ENCODE peak calls at places on chromosomes 11 and 22, in ten cellular contexts. One of them, this sample, is unnamed.

GRCh38 chr11:26753738-26754504 is 32.1 kb upstream of the SLC5A12 start:
- DNase-seq in GM10248: no peak
- DNase-seq in OCI-LY7: peak
- DNase-seq in astrocyte: peak
- DNase-seq in cardiac fibroblast: peak
- DNase-seq in WTC11: peak
- DNase-seq in endothelial cell: peak
- DNase-seq in colonic mucosa: peak
- DNase-seq in CD14-positive monocyte: no peak
- DNase-seq in brain microvascular endothelial cell: peak
- DNase-seq in this sample: peak

GRCh38 chr22:41833369-41834004 is 582 bp downstream of the SREBF2 start:
- DNase-seq in GM10248: peak
- DNase-seq in OCI-LY7: peak
- DNase-seq in astrocyte: no peak
- DNase-seq in cardiac fibroblast: no peak
- DNase-seq in WTC11: peak
- DNase-seq in endothelial cell: peak
- DNase-seq in colonic mucosa: peak
- DNase-seq in CD14-positive monocyte: no peak
- DNase-seq in brain microvascular endothelial cell: no peak
- DNase-seq in this sample: peak

GRCh38 chr11:22634897-22635629 is 9.4 kb upstream of the FANCF start:
- DNase-seq in GM10248: no peak
- DNase-seq in OCI-LY7: no peak
- DNase-seq in astrocyte: peak
- DNase-seq in cardiac fibroblast: peak
- DNase-seq in WTC11: peak
- DNase-seq in endothelial cell: no peak
- DNase-seq in colonic mucosa: no peak
- DNase-seq in CD14-positive monocyte: no peak
- DNase-seq in brain microvascular endothelial cell: peak
- DNase-seq in this sample: no peak

GRCh38 chr11:118076754-118077281 is at the start of gene TMPRSS4:
- DNase-seq in GM10248: no peak
- DNase-seq in OCI-LY7: no peak
- DNase-seq in astrocyte: no peak
- DNase-seq in cardiac fibroblast: no peak
- DNase-seq in WTC11: no peak
- DNase-seq in endothelial cell: no peak
- DNase-seq in colonic mucosa: peak
- DNase-seq in CD14-positive monocyte: no peak
- DNase-seq in brain microvascular endothelial cell: no peak
- DNase-seq in this sample: peak

GRCh38 chr11:61418136-61418535 is 11.6 kb downstream of the CPSF7 start:
- DNase-seq in GM10248: no peak
- DNase-seq in OCI-LY7: no peak
- DNase-seq in astrocyte: no peak
- DNase-seq in cardiac fibroblast: no peak
- DNase-seq in WTC11: no peak
- DNase-seq in endothelial cell: no peak
- DNase-seq in colonic mucosa: no peak
- DNase-seq in CD14-positive monocyte: peak
- DNase-seq in brain microvascular endothelial cell: no peak
- DNase-seq in this sample: no peak

GRCh38 chr11:57547854-57548377 is 10.5 kb downstream of the SMTNL1 start:
- DNase-seq in GM10248: peak
- DNase-seq in OCI-LY7: peak
- DNase-seq in astrocyte: no peak
- DNase-seq in cardiac fibroblast: no peak
- DNase-seq in WTC11: no peak
- DNase-seq in endothelial cell: no peak
- DNase-seq in colonic mucosa: no peak
- DNase-seq in CD14-positive monocyte: no peak
- DNase-seq in brain microvascular endothelial cell: no peak
- DNase-seq in this sample: no peak

GRCh38 chr11:124763156-124763947 is 1.3 kb upstream of the ESAM start:
- DNase-seq in GM10248: peak
- DNase-seq in OCI-LY7: peak
- DNase-seq in astrocyte: peak
- DNase-seq in cardiac fibroblast: peak
- DNase-seq in WTC11: peak
- DNase-seq in endothelial cell: peak
- DNase-seq in colonic mucosa: peak
- DNase-seq in CD14-positive monocyte: no peak
- DNase-seq in brain microvascular endothelial cell: peak
- DNase-seq in this sample: peak

GRCh38 chr11:44766972-44767278 is 40.2 kb downstream of the TSPAN18 start:
- DNase-seq in GM10248: no peak
- DNase-seq in OCI-LY7: no peak
- DNase-seq in astrocyte: peak
- DNase-seq in cardiac fibroblast: peak
- DNase-seq in WTC11: no peak
- DNase-seq in endothelial cell: no peak
- DNase-seq in colonic mucosa: no peak
- DNase-seq in CD14-positive monocyte: no peak
- DNase-seq in brain microvascular endothelial cell: peak
- DNase-seq in this sample: no peak

GRCh38 chr11:76745561-76746207 is 37.5 kb upstream of the TSKU start:
- DNase-seq in GM10248: no peak
- DNase-seq in OCI-LY7: no peak
- DNase-seq in astrocyte: no peak
- DNase-seq in cardiac fibroblast: no peak
- DNase-seq in WTC11: no peak
- DNase-seq in endothelial cell: no peak
- DNase-seq in colonic mucosa: peak
- DNase-seq in CD14-positive monocyte: no peak
- DNase-seq in brain microvascular endothelial cell: no peak
- DNase-seq in this sample: no peak

GRCh38 chr22:50417544-50417943 is 57.3 kb downstream of the SBF1 start:
- DNase-seq in GM10248: no peak
- DNase-seq in OCI-LY7: no peak
- DNase-seq in astrocyte: peak
- DNase-seq in cardiac fibroblast: no peak
- DNase-seq in WTC11: no peak
- DNase-seq in endothelial cell: no peak
- DNase-seq in colonic mucosa: no peak
- DNase-seq in CD14-positive monocyte: no peak
- DNase-seq in brain microvascular endothelial cell: no peak
- DNase-seq in this sample: no peak

GRCh38 chr11:121237686-121238658 is 54.6 kb upstream of the SC5D start:
- DNase-seq in GM10248: no peak
- DNase-seq in OCI-LY7: peak
- DNase-seq in astrocyte: peak
- DNase-seq in cardiac fibroblast: peak
- DNase-seq in WTC11: no peak
- DNase-seq in endothelial cell: no peak
- DNase-seq in colonic mucosa: no peak
- DNase-seq in CD14-positive monocyte: no peak
- DNase-seq in brain microvascular endothelial cell: peak
- DNase-seq in this sample: no peak

GRCh38 chr22:42035256-42035655 is 35.4 kb downstream of the NAGA start:
- DNase-seq in GM10248: no peak
- DNase-seq in OCI-LY7: no peak
- DNase-seq in astrocyte: no peak
- DNase-seq in cardiac fibroblast: no peak
- DNase-seq in WTC11: no peak
- DNase-seq in endothelial cell: no peak
- DNase-seq in colonic mucosa: no peak
- DNase-seq in CD14-positive monocyte: no peak
- DNase-seq in brain microvascular endothelial cell: no peak
- DNase-seq in this sample: no peak

GRCh38 chr11:113725411-113725810 is 19.3 kb upstream of the TMPRSS5 start:
- DNase-seq in GM10248: no peak
- DNase-seq in OCI-LY7: no peak
- DNase-seq in astrocyte: no peak
- DNase-seq in cardiac fibroblast: no peak
- DNase-seq in WTC11: no peak
- DNase-seq in endothelial cell: no peak
- DNase-seq in colonic mucosa: no peak
- DNase-seq in CD14-positive monocyte: no peak
- DNase-seq in brain microvascular endothelial cell: no peak
- DNase-seq in this sample: no peak
- TF ChIP-seq CTCF in GM10248: no peak
- TF ChIP-seq CTCF in OCI-LY7: no peak
- TF ChIP-seq CTCF in astrocyte: no peak
- TF ChIP-seq CTCF in cardiac fibroblast: no peak
- TF ChIP-seq CTCF in WTC11: no peak
- TF ChIP-seq CTCF in endothelial cell: no peak
- TF ChIP-seq CTCF in colonic mucosa: no peak
- TF ChIP-seq CTCF in CD14-positive monocyte: no peak
- TF ChIP-seq CTCF in brain microvascular endothelial cell: no peak
- TF ChIP-seq CTCF in this sample: no peak

DNA sequence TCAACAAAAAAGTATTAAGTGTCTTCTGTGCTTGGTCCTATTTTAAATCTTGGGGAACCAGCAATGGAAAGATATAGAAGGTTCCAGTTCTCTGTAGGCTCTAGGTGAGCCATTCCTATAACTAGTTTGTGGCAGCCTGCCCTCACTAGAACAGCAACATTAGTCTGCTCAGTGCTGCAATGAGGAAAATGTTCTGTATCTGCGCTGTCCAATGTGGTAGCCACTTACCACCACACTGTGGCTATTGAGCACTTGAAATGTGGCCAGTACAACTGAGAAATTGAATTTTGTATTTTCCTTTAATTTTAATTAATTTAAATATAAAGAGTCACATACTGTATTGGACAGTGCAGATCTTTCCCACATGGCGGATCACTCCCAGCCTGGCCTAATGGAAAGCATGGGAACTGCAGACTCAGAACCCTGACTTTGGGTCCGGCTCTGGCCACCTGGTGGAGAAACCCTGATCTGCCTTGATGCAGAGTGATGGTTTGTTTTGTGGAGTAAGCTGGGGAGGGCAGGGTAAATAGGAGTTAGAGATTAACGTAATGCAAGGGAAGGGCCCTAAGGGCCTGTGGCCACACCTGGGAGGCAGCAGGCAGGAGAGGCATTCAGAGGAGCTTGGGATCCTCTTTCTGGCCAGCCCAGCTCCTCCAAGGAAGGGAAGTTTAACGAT is 101.0 kb downstream of the ME3 start:
- DNase-seq in GM10248: no peak
- DNase-seq in OCI-LY7: no peak
- DNase-seq in astrocyte: no peak
- DNase-seq in cardiac fibroblast: no peak
- DNase-seq in WTC11: peak
- DNase-seq in endothelial cell: peak
- DNase-seq in colonic mucosa: peak
- DNase-seq in CD14-positive monocyte: no peak
- DNase-seq in brain microvascular endothelial cell: no peak
- DNase-seq in this sample: peak
- TF ChIP-seq CTCF in GM10248: no peak
- TF ChIP-seq CTCF in OCI-LY7: peak
- TF ChIP-seq CTCF in astrocyte: peak
- TF ChIP-seq CTCF in cardiac fibroblast: peak
- TF ChIP-seq CTCF in WTC11: peak
- TF ChIP-seq CTCF in endothelial cell: peak
- TF ChIP-seq CTCF in colonic mucosa: peak
- TF ChIP-seq CTCF in CD14-positive monocyte: peak
- TF ChIP-seq CTCF in brain microvascular endothelial cell: peak
- TF ChIP-seq CTCF in this sample: peak

DNA sequence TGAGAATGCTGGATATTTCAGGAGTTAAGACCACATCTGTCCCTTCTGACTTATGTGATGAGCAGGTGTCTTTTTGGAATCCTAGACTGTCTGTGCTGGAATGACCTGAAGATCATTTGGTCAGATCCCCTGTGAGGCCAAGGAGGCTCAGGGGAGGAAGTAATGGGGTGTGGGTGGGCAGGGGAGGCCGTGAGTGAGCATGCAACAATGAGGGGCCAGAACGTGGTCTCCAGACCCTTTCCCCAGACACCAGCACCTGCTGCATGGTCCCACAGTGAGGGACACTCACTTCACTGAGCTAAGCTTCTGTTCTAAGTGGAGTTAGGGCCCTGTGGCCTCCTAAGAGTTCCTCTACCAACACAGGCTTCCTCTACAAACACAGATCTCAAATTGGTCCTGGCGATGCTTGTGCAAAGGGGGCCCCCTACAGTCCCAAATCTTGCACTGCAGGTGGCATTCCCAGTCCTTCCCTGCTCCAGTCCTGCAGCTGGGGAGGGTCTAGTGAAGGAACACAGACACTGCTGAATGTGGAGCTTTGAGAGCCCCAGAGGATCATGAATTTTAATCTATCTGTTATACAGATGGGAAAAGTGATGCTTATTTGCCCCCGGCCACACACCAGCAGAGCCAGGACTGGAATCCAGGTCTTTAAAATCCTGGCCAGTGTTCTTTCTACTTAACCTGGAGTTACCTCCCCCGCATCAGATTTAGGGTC is 7.4 kb downstream of the USP2 start:
- DNase-seq in GM10248: peak
- DNase-seq in OCI-LY7: peak
- DNase-seq in astrocyte: peak
- DNase-seq in cardiac fibroblast: peak
- DNase-seq in WTC11: peak
- DNase-seq in endothelial cell: peak
- DNase-seq in colonic mucosa: peak
- DNase-seq in CD14-positive monocyte: no peak
- DNase-seq in brain microvascular endothelial cell: peak
- DNase-seq in this sample: peak
- TF ChIP-seq CTCF in GM10248: peak
- TF ChIP-seq CTCF in OCI-LY7: peak
- TF ChIP-seq CTCF in astrocyte: peak
- TF ChIP-seq CTCF in cardiac fibroblast: peak
- TF ChIP-seq CTCF in WTC11: peak
- TF ChIP-seq CTCF in endothelial cell: peak
- TF ChIP-seq CTCF in colonic mucosa: peak
- TF ChIP-seq CTCF in CD14-positive monocyte: peak
- TF ChIP-seq CTCF in brain microvascular endothelial cell: peak
- TF ChIP-seq CTCF in this sample: peak

GRCh38 chr22:44120314-44120704 is 60.4 kb upstream of the PARVG start:
- DNase-seq in GM10248: no peak
- DNase-seq in OCI-LY7: no peak
- DNase-seq in astrocyte: no peak
- DNase-seq in cardiac fibroblast: no peak
- DNase-seq in WTC11: no peak
- DNase-seq in endothelial cell: no peak
- DNase-seq in colonic mucosa: no peak
- DNase-seq in CD14-positive monocyte: no peak
- DNase-seq in brain microvascular endothelial cell: no peak
- DNase-seq in this sample: no peak
- TF ChIP-seq CTCF in GM10248: no peak
- TF ChIP-seq CTCF in OCI-LY7: no peak
- TF ChIP-seq CTCF in astrocyte: no peak
- TF ChIP-seq CTCF in cardiac fibroblast: no peak
- TF ChIP-seq CTCF in WTC11: no peak
- TF ChIP-seq CTCF in endothelial cell: no peak
- TF ChIP-seq CTCF in colonic mucosa: no peak
- TF ChIP-seq CTCF in CD14-positive monocyte: no peak
- TF ChIP-seq CTCF in brain microvascular endothelial cell: no peak
- TF ChIP-seq CTCF in this sample: no peak